ENCODE peak calls at places on chromosomes 13 and 19, in seven cellular contexts. One of them, this sample, is unnamed. For H3K4me1, the result is how much of the 10 kb centered on the place peaks cover.

GRCh38 chr13:90951663-90952062 is 395.8 kb upstream of the MIR17HG start:
- DNase-seq in GM23338: no peak
- DNase-seq in adipocyte: no peak
- DNase-seq in IMR-90: no peak
- DNase-seq in neural progenitor cell: no peak
- DNase-seq in psoas muscle: no peak
- DNase-seq in left ventricle myocardium inferior: no peak
- DNase-seq in this sample: no peak

GRCh38 chr19:6677924-6678689 is 8.1 kb upstream of the TNFSF14 start:
- DNase-seq in IMR-90: no peak
- DNase-seq in psoas muscle: no peak
- DNase-seq in adipocyte: no peak
- DNase-seq in GM23338: peak
- DNase-seq in left ventricle myocardium inferior: no peak
- DNase-seq in neural progenitor cell: peak
- DNase-seq in this sample: no peak

GRCh38 chr19:7925171-7925837 is 631 bp downstream of the CTXN1 start:
- DNase-seq in psoas muscle: peak
- DNase-seq in GM23338: peak
- DNase-seq in left ventricle myocardium inferior: peak
- DNase-seq in IMR-90: peak
- DNase-seq in adipocyte: peak
- DNase-seq in neural progenitor cell: peak
- DNase-seq in this sample: peak

GRCh38 chr19:12065100-12065538 is 588 bp downstream of the ZNF844 start:
- DNase-seq in psoas muscle: peak
- DNase-seq in neural progenitor cell: no peak
- DNase-seq in IMR-90: peak
- DNase-seq in adipocyte: peak
- DNase-seq in GM23338: peak
- DNase-seq in left ventricle myocardium inferior: peak
- DNase-seq in this sample: no peak

GRCh38 chr13:44368062-44368591 is 5.5 kb upstream of the SERP2 start:
- DNase-seq in left ventricle myocardium inferior: no peak
- DNase-seq in neural progenitor cell: no peak
- DNase-seq in GM23338: no peak
- DNase-seq in psoas muscle: no peak
- DNase-seq in IMR-90: peak
- DNase-seq in adipocyte: peak
- DNase-seq in this sample: no peak

GRCh38 chr19:40424637-40425449 is 949 bp downstream of the SERTAD1 start:
- DNase-seq in GM23338: peak
- DNase-seq in psoas muscle: no peak
- DNase-seq in adipocyte: peak
- DNase-seq in left ventricle myocardium inferior: no peak
- DNase-seq in IMR-90: peak
- DNase-seq in neural progenitor cell: peak
- DNase-seq in this sample: no peak

GRCh38 chr19:50909240-50910070 is 1.7 kb downstream of the KLK4 start:
- DNase-seq in IMR-90: no peak
- DNase-seq in GM23338: peak
- DNase-seq in left ventricle myocardium inferior: no peak
- DNase-seq in adipocyte: no peak
- DNase-seq in psoas muscle: no peak
- DNase-seq in neural progenitor cell: peak
- DNase-seq in this sample: peak

GRCh38 chr19:12015753-12016116 is 19.7 kb downstream of the ZNF433 start:
- DNase-seq in GM23338: peak
- DNase-seq in neural progenitor cell: no peak
- DNase-seq in adipocyte: no peak
- DNase-seq in psoas muscle: no peak
- DNase-seq in IMR-90: no peak
- DNase-seq in left ventricle myocardium inferior: no peak
- DNase-seq in this sample: no peak

GRCh38 chr13:48222358-48223015 is 10.5 kb upstream of the ITM2B start:
- DNase-seq in adipocyte: peak
- DNase-seq in IMR-90: peak
- DNase-seq in left ventricle myocardium inferior: peak
- DNase-seq in neural progenitor cell: no peak
- DNase-seq in psoas muscle: peak
- DNase-seq in GM23338: no peak
- DNase-seq in this sample: no peak

GRCh38 chr13:97810152-97810551 is 143.3 kb upstream of the IPO5 start:
- DNase-seq in left ventricle myocardium inferior: no peak
- DNase-seq in GM23338: peak
- DNase-seq in adipocyte: peak
- DNase-seq in IMR-90: peak
- DNase-seq in neural progenitor cell: peak
- DNase-seq in psoas muscle: no peak
- DNase-seq in this sample: no peak

GRCh38 chr19:23571175-23571574 is 115.8 kb downstream of the ZNF675 start:
- DNase-seq in adipocyte: no peak
- DNase-seq in neural progenitor cell: no peak
- DNase-seq in GM23338: peak
- DNase-seq in IMR-90: no peak
- DNase-seq in psoas muscle: no peak
- DNase-seq in left ventricle myocardium inferior: no peak
- DNase-seq in this sample: no peak

GRCh38 chr13:113064534-113065405 is 40.8 kb upstream of the F7 start:
- DNase-seq in neural progenitor cell: no peak
- DNase-seq in IMR-90: peak
- DNase-seq in psoas muscle: peak
- DNase-seq in left ventricle myocardium inferior: no peak
- DNase-seq in adipocyte: peak
- DNase-seq in GM23338: no peak
- DNase-seq in this sample: no peak

GRCh38 chr19:33252418-33252962 is 26.8 kb upstream of the SLC7A10 start:
- DNase-seq in GM23338: no peak
- DNase-seq in neural progenitor cell: no peak
- DNase-seq in adipocyte: no peak
- DNase-seq in left ventricle myocardium inferior: no peak
- DNase-seq in psoas muscle: no peak
- DNase-seq in IMR-90: no peak
- DNase-seq in this sample: no peak

GRCh38 chr19:12668937-12669271 is 2.3 kb downstream of the WDR83 start:
- DNase-seq in adipocyte: peak
- DNase-seq in neural progenitor cell: peak
- DNase-seq in IMR-90: peak
- DNase-seq in psoas muscle: peak
- DNase-seq in left ventricle myocardium inferior: peak
- DNase-seq in GM23338: peak
- DNase-seq in this sample: no peak

GRCh38 chr13:93476175-93476574 is 249.6 kb downstream of the GPC6 start:
- DNase-seq in adipocyte: peak
- DNase-seq in left ventricle myocardium inferior: no peak
- DNase-seq in neural progenitor cell: no peak
- DNase-seq in psoas muscle: no peak
- DNase-seq in GM23338: no peak
- DNase-seq in IMR-90: peak
- DNase-seq in this sample: no peak

GRCh38 chr19:16397791-16398529 is 73.3 kb downstream of the KLF2 start:
- DNase-seq in IMR-90: no peak
- DNase-seq in adipocyte: no peak
- DNase-seq in psoas muscle: peak
- DNase-seq in left ventricle myocardium inferior: no peak
- DNase-seq in GM23338: no peak
- DNase-seq in neural progenitor cell: no peak
- DNase-seq in this sample: no peak

GRCh38 chr19:35008891-35009341 is 8.8 kb downstream of the GRAMD1A start:
- DNase-seq in neural progenitor cell: no peak
- DNase-seq in IMR-90: no peak
- DNase-seq in left ventricle myocardium inferior: no peak
- DNase-seq in GM23338: no peak
- DNase-seq in psoas muscle: no peak
- DNase-seq in adipocyte: no peak
- DNase-seq in this sample: no peak

GRCh38 chr13:26010487-26011207 is 41.2 kb downstream of the SHISA2 start:
- DNase-seq in adipocyte: no peak
- DNase-seq in neural progenitor cell: no peak
- DNase-seq in left ventricle myocardium inferior: no peak
- DNase-seq in psoas muscle: no peak
- DNase-seq in GM23338: no peak
- DNase-seq in IMR-90: no peak
- DNase-seq in this sample: no peak

GRCh38 chr13:112069727-112070300 is 2.9 kb downstream of the SOX1 start:
- DNase-seq in GM23338: no peak
- DNase-seq in neural progenitor cell: peak
- DNase-seq in left ventricle myocardium inferior: no peak
- DNase-seq in IMR-90: no peak
- DNase-seq in psoas muscle: no peak
- DNase-seq in adipocyte: no peak
- DNase-seq in this sample: no peak

GRCh38 chr13:97559030-97559429 is 125.1 kb downstream of the RAP2A start:
- DNase-seq in IMR-90: no peak
- DNase-seq in psoas muscle: no peak
- DNase-seq in GM23338: no peak
- DNase-seq in adipocyte: no peak
- DNase-seq in neural progenitor cell: no peak
- DNase-seq in left ventricle myocardium inferior: no peak
- DNase-seq in this sample: no peak

GRCh38 chr19:40726279-40726678 is 9.4 kb downstream of the ITPKC start:
- DNase-seq in IMR-90: no peak
- DNase-seq in neural progenitor cell: no peak
- DNase-seq in psoas muscle: no peak
- DNase-seq in GM23338: no peak
- DNase-seq in adipocyte: no peak
- DNase-seq in left ventricle myocardium inferior: no peak
- DNase-seq in this sample: no peak

GRCh38 chr13:33633701-33634525 is 184.0 kb upstream of the RFC3 start:
- DNase-seq in psoas muscle: no peak
- DNase-seq in left ventricle myocardium inferior: no peak
- DNase-seq in adipocyte: peak
- DNase-seq in IMR-90: peak
- DNase-seq in neural progenitor cell: no peak
- DNase-seq in GM23338: no peak
- DNase-seq in this sample: no peak

GRCh38 chr13:85825454-85825853 is 26.2 kb upstream of the SLITRK6 start:
- DNase-seq in IMR-90: peak
- DNase-seq in GM23338: no peak
- DNase-seq in left ventricle myocardium inferior: no peak
- DNase-seq in adipocyte: no peak
- DNase-seq in psoas muscle: no peak
- DNase-seq in neural progenitor cell: no peak
- DNase-seq in this sample: no peak

GRCh38 chr13:111397202-111397880 is 76.9 kb downstream of the TEX29 start:
- DNase-seq in adipocyte: no peak
- DNase-seq in GM23338: no peak
- DNase-seq in neural progenitor cell: no peak
- DNase-seq in left ventricle myocardium inferior: no peak
- DNase-seq in psoas muscle: no peak
- DNase-seq in IMR-90: no peak
- DNase-seq in this sample: no peak

GRCh38 chr19:16180611-16181010 is 4.6 kb upstream of the FAM32A start:
- DNase-seq in psoas muscle: no peak
- DNase-seq in adipocyte: peak
- DNase-seq in left ventricle myocardium inferior: no peak
- DNase-seq in IMR-90: peak
- DNase-seq in neural progenitor cell: peak
- DNase-seq in GM23338: peak
- DNase-seq in this sample: no peak

GRCh38 chr13:66803759-66804456 is 426.2 kb downstream of the PCDH9 start:
- DNase-seq in IMR-90: peak
- DNase-seq in left ventricle myocardium inferior: no peak
- DNase-seq in adipocyte: peak
- DNase-seq in neural progenitor cell: no peak
- DNase-seq in psoas muscle: no peak
- DNase-seq in GM23338: no peak
- DNase-seq in this sample: no peak

GRCh38 chr19:30781519-30781918 is 409.3 kb downstream of the ZNF536 start:
- DNase-seq in neural progenitor cell: no peak
- DNase-seq in GM23338: no peak
- DNase-seq in psoas muscle: peak
- DNase-seq in left ventricle myocardium inferior: peak
- DNase-seq in adipocyte: no peak
- DNase-seq in IMR-90: no peak
- DNase-seq in this sample: no peak

GRCh38 chr19:30217461-30217860 is 154.7 kb upstream of the ZNF536 start:
- DNase-seq in psoas muscle: no peak
- DNase-seq in left ventricle myocardium inferior: no peak
- DNase-seq in neural progenitor cell: no peak
- DNase-seq in IMR-90: no peak
- DNase-seq in adipocyte: no peak
- DNase-seq in GM23338: no peak
- DNase-seq in this sample: no peak

GRCh38 chr13:46593403-46593802 is 40.4 kb downstream of the LRCH1 start:
- DNase-seq in adipocyte: no peak
- DNase-seq in GM23338: no peak
- DNase-seq in IMR-90: no peak
- DNase-seq in psoas muscle: no peak
- DNase-seq in left ventricle myocardium inferior: no peak
- DNase-seq in neural progenitor cell: no peak
- DNase-seq in this sample: no peak

GRCh38 chr19:33621811-33622504 is at the start of gene CHST8:
- DNase-seq in neural progenitor cell: peak
- DNase-seq in adipocyte: peak
- DNase-seq in IMR-90: no peak
- DNase-seq in GM23338: peak
- DNase-seq in psoas muscle: peak
- DNase-seq in left ventricle myocardium inferior: peak
- DNase-seq in this sample: no peak

GRCh38 chr19:3058821-3059314 is 3.4 kb downstream of the TLE5 start:
- DNase-seq in IMR-90: no peak
- DNase-seq in adipocyte: no peak
- DNase-seq in neural progenitor cell: no peak
- DNase-seq in psoas muscle: no peak
- DNase-seq in GM23338: no peak
- DNase-seq in left ventricle myocardium inferior: no peak
- DNase-seq in this sample: no peak
- H3K4me1 ChIP-seq in IMR-90: under half
- H3K4me1 ChIP-seq in adipocyte: under half
- H3K4me1 ChIP-seq in neural progenitor cell: under half
- H3K4me1 ChIP-seq in psoas muscle: under half
- H3K4me1 ChIP-seq in GM23338: under half
- H3K4me1 ChIP-seq in left ventricle myocardium inferior: half or more
- H3K4me1 ChIP-seq in this sample: under half

GRCh38 chr13:101703838-101704237 is 251.4 kb downstream of the ITGBL1 start:
- DNase-seq in IMR-90: no peak
- DNase-seq in neural progenitor cell: no peak
- DNase-seq in left ventricle myocardium inferior: no peak
- DNase-seq in GM23338: no peak
- DNase-seq in psoas muscle: no peak
- DNase-seq in adipocyte: no peak
- DNase-seq in this sample: no peak
- H3K4me1 ChIP-seq in IMR-90: under half
- H3K4me1 ChIP-seq in neural progenitor cell: under half
- H3K4me1 ChIP-seq in left ventricle myocardium inferior: under half
- H3K4me1 ChIP-seq in GM23338: under half
- H3K4me1 ChIP-seq in psoas muscle: under half
- H3K4me1 ChIP-seq in adipocyte: under half
- H3K4me1 ChIP-seq in this sample: under half

GRCh38 chr13:73069206-73069815 is 10.5 kb downstream of the KLF5 start:
- DNase-seq in adipocyte: peak
- DNase-seq in left ventricle myocardium inferior: no peak
- DNase-seq in neural progenitor cell: no peak
- DNase-seq in GM23338: no peak
- DNase-seq in psoas muscle: no peak
- DNase-seq in IMR-90: peak
- DNase-seq in this sample: no peak
- H3K4me1 ChIP-seq in adipocyte: under half
- H3K4me1 ChIP-seq in left ventricle myocardium inferior: under half
- H3K4me1 ChIP-seq in neural progenitor cell: under half
- H3K4me1 ChIP-seq in GM23338: under half
- H3K4me1 ChIP-seq in psoas muscle: under half
- H3K4me1 ChIP-seq in IMR-90: under half
- H3K4me1 ChIP-seq in this sample: under half

GRCh38 chr19:3423183-3423829 is 56.9 kb downstream of the NFIC start:
- DNase-seq in IMR-90: peak
- DNase-seq in left ventricle myocardium inferior: peak
- DNase-seq in adipocyte: no peak
- DNase-seq in psoas muscle: peak
- DNase-seq in neural progenitor cell: no peak
- DNase-seq in GM23338: no peak
- DNase-seq in this sample: no peak
- H3K4me1 ChIP-seq in IMR-90: under half
- H3K4me1 ChIP-seq in left ventricle myocardium inferior: under half
- H3K4me1 ChIP-seq in adipocyte: under half
- H3K4me1 ChIP-seq in psoas muscle: under half
- H3K4me1 ChIP-seq in neural progenitor cell: under half
- H3K4me1 ChIP-seq in GM23338: under half
- H3K4me1 ChIP-seq in this sample: under half